ENCODE peak calls at places on chromosomes 4 and X, in nine cellular contexts. A, D, U, X, V, I, T, P and K are unnamed samples.

GRCh38 chr4:107800686-107801085 is 24.0 kb upstream of the SGMS2 start:
- DNase-seq in A (no peak), D (no peak), U (no peak), X (no peak), V (no peak), I (no peak), T (no peak), P (no peak), K (no peak)

GRCh38 chrX:134026732-134027311 is 41.4 kb upstream of the GPC3 start:
- DNase-seq in A (no peak), D (no peak), U (no peak), X (no peak), V (no peak), I (peak; percentile 21), T (no peak), P (peak; percentile 34), K (peak; percentile 67)

GRCh38 chr4:87235020-87235671 is 14.7 kb upstream of the KLHL8 start:
- DNase-seq in A (no peak), D (no peak), U (no peak), X (no peak), V (no peak), I (no peak), T (no peak), P (no peak), K (no peak)

GRCh38 chr4:112058433-112058832 is 86.8 kb upstream of the FAM241A start:
- DNase-seq in A (no peak), D (no peak), U (no peak), X (no peak), V (no peak), I (no peak), T (no peak), P (no peak), K (no peak)

GRCh38 chr4:126364290-126364978 is 1049.7 kb downstream of the FAT4 start:
- DNase-seq in A (no peak), D (no peak), U (no peak), X (no peak), V (no peak), I (no peak), T (no peak), P (no peak), K (no peak)

GRCh38 chrX:153865321-153865580 is 20.7 kb downstream of the L1CAM start:
- DNase-seq in A (no peak), D (no peak), U (no peak), X (no peak), V (no peak), I (no peak), T (no peak), P (no peak), K (no peak)

GRCh38 chrX:102833136-102833535 is 103.9 kb upstream of the RAB40AL start:
- DNase-seq in A (no peak), D (no peak), U (no peak), X (no peak), V (no peak), I (no peak), T (no peak), P (no peak), K (no peak)

GRCh38 chr4:150310159-150310895 is 232.1 kb downstream of the DCLK2 start:
- DNase-seq in A (no peak), D (no peak), U (no peak), X (no peak), V (no peak), I (peak; percentile 34), T (no peak), P (no peak), K (no peak)

GRCh38 chrX:19225906-19226305 is 103.6 kb upstream of the ADGRG2 start:
- DNase-seq in A (no peak), D (no peak), U (no peak), X (no peak), V (no peak), I (no peak), T (no peak), P (no peak), K (no peak)

GRCh38 chr4:26529479-26529878 is 39.2 kb upstream of the CCKAR start:
- DNase-seq in A (no peak), D (no peak), U (no peak), X (no peak), V (no peak), I (no peak), T (no peak), P (no peak), K (no peak)

GRCh38 chr4:159358226-159358625 is 255.3 kb downstream of the RAPGEF2 start:
- DNase-seq in A (no peak), D (no peak), U (no peak), X (no peak), V (no peak), I (peak; percentile 18), T (no peak), P (no peak), K (no peak)

GRCh38 chrX:105150557-105150956 is 69.9 kb downstream of the TEX13A start:
- DNase-seq in A (no peak), D (no peak), U (no peak), X (no peak), V (no peak), I (no peak), T (no peak), P (no peak), K (no peak)

GRCh38 chr4:176668324-176668723 is 124.4 kb downstream of the VEGFC start:
- DNase-seq in A (no peak), D (no peak), U (no peak), X (no peak), V (no peak), I (no peak), T (no peak), P (no peak), K (no peak)

GRCh38 chr4:41620594-41621256 is 82.8 kb downstream of the LIMCH1 start:
- DNase-seq in A (no peak), D (no peak), U (peak; percentile 24), X (no peak), V (no peak), I (no peak), T (no peak), P (no peak), K (no peak)

GRCh38 chr4:116357758-116358157 is 727.6 kb downstream of the TRAM1L1 start:
- DNase-seq in A (no peak), D (no peak), U (no peak), X (peak; percentile 54), V (peak; percentile 46), I (peak; percentile 1), T (no peak), P (peak; percentile 48), K (no peak)

GRCh38 chr4:7351014-7351413 is 83.7 kb downstream of the PSAPL1 start:
- DNase-seq in A (peak; percentile 3), D (peak; percentile 38), U (no peak), X (peak; percentile 36), V (no peak), I (no peak), T (no peak), P (no peak), K (no peak)

GRCh38 chr4:84481077-84481878 is 17.8 kb downstream of the NKX6-1 start:
- DNase-seq in A (no peak), D (no peak), U (no peak), X (no peak), V (no peak), I (no peak), T (no peak), P (no peak), K (no peak)
- H3K27me3 ChIP-seq in A (peaks cover 100% of the 10 kb centered on the region), D (peaks cover 7% of the 10 kb centered on the region), U (peaks cover 94% of the 10 kb centered on the region), X (peaks cover 70% of the 10 kb centered on the region), V (peaks cover 61% of the 10 kb centered on the region), I (peaks cover 68% of the 10 kb centered on the region), T (peaks cover 23% of the 10 kb centered on the region), P (peaks cover 29% of the 10 kb centered on the region), K (peaks cover 44% of the 10 kb centered on the region)

GRCh38 chr4:1018147-1019020 is 7.0 kb downstream of the FGFRL1 start:
- DNase-seq in A (no peak), D (no peak), U (no peak), X (no peak), V (no peak), I (no peak), T (no peak), P (no peak), K (no peak)
- TF ChIP-seq CTCF in A (no peak), D (no peak), U (no peak), X (no peak), V (no peak), I (no peak), T (no peak), P (no peak), K (no peak)

DNA sequence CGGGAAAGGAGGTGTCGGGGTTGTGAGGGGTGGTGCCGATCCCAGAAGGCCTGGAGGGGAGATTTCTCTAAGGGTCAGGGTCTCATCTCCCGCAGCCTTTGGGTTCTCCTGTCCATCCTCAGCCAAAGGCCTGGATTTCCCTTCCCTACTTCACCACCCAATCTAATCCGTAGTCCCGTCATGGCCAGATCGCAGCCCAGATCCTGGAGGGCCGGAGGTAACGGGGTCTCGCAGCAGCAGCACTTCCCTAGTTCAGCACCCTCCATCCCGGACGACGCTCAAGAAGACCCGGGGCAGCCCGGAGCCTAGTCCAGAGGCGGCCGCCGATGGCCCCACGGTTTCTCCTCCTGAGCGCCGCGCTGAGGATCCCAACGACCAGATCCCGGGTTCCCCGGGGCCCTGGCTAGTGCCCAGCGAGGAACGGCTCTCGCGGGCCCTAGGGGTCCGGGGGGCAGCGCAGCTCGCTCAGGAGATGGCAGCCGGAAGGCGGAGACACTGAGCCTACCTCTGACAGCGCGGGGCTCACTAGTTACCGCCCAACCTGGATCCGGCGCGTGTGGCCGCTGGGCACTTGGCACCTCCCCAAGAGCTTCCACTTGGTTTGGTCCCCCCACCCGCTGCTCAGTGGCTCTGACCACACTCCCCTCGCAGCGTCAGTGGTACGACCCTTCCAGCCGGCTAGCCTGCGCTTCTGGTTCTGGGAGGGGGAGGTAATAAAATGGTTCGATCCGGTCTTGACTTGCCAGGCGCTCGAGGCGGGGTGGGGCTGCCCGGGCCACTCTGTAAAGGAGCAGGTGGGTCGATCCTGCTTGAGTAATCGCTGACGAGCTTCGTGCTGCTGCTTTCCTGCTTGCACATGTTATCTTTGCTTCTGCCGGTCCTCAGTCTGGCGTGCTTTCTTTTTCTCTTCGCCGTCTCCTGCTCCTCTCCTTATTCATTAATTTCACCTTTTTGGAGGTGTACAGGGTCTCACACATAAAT is 3.6 kb downstream of the MAGIX start:
- DNase-seq in A (peak; percentile 80), D (peak; percentile 91), U (peak; percentile 78), X (peak; percentile 86), V (peak; percentile 71), I (no peak), T (peak; percentile 71), P (peak; percentile 66), K (peak; percentile 86)
- H3K4me3 ChIP-seq in A (peak overlapping the region; percentile 65), D (peak overlapping the region; percentile 67), U (peak overlapping the region; percentile 26), X (peak overlapping the region; percentile 51), V (peak overlapping the region; percentile 77), I (peak overlapping the region; percentile 35), T (peak overlapping the region; percentile 42), P (peak overlapping the region; percentile 36), K (peak overlapping the region; percentile 25)

DNA sequence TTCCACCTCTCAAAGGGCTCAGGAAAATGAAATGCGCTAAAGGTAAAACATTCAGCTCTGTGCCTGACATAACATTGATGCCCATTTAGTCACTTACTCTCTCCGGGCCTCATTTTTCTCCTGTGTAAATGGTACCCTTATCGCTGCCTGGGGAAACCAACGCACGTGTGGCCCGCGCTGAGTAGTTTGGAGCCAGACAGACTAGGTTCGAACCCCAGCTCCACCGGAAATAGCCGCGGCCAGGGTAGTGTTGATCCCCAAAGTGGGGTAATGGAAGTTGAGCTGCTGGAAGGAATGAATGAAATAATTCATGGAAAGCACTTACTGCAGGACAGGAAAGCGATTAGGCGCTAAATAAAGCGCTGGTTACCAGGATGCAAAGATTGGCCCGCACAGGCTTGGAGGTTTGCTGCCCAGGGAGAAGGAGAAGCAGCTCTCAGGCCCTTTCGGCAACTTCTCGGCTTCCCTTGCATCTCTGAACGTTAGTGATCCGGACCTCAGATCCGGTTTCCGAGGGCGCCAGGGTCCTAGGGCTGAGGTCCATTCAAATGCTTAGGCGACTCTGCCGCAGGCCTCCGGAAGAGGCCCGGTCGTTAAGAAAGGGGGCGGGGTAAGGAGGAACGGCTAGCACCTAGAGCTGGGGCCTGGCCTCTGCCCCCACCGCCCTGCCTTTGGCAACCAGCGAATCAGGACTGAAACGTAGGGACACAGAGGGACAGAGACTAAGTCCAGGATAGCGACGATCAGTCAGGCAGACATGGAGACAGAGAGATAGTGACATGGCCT is 13.3 kb downstream of the NKX3-2 start:
- DNase-seq in A (no peak), D (no peak), U (no peak), X (no peak), V (no peak), I (no peak), T (no peak), P (no peak), K (no peak)
- H3K27me3 ChIP-seq in A (peaks cover 100% of the 10 kb centered on the region), D (peaks cover 6% of the 10 kb centered on the region), U (peaks cover 100% of the 10 kb centered on the region), X (peaks cover 98% of the 10 kb centered on the region), V (peaks cover 99% of the 10 kb centered on the region), I (peaks cover 95% of the 10 kb centered on the region), T (peaks cover 39% of the 10 kb centered on the region), P (peaks cover 29% of the 10 kb centered on the region), K (peaks cover 55% of the 10 kb centered on the region)